ENCODE peak calls at places on chromosomes 3 and 15, in seven cellular contexts. One of them, this sample, is unnamed.

GRCh38 chr3:39000008-39000450 is 51.7 kb downstream of the SCN11A start:
- DNase-seq in CD8-positive, alpha-beta T cell: no peak
- DNase-seq in trophoblast cell: peak; percentile 73
- DNase-seq in breast epithelium: no peak
- DNase-seq in CD8-positive, alpha-beta memory T cell: no peak
- DNase-seq in HepG2: peak; percentile 60
- DNase-seq in fibroblast of the aortic adventitia: peak; percentile 79
- DNase-seq in this sample: no peak

GRCh38 chr15:82852906-82853635 is 43.6 kb downstream of the WHAMM start:
- DNase-seq in trophoblast cell: no peak
- DNase-seq in HepG2: no peak
- DNase-seq in CD8-positive, alpha-beta T cell: no peak
- DNase-seq in fibroblast of the aortic adventitia: no peak
- DNase-seq in CD8-positive, alpha-beta memory T cell: no peak
- DNase-seq in breast epithelium: no peak
- DNase-seq in this sample: no peak

GRCh38 chr3:14793126-14793857 is 25.5 kb upstream of the FGD5 start:
- DNase-seq in fibroblast of the aortic adventitia: peak; percentile 25
- DNase-seq in HepG2: no peak
- DNase-seq in CD8-positive, alpha-beta memory T cell: no peak
- DNase-seq in CD8-positive, alpha-beta T cell: no peak
- DNase-seq in trophoblast cell: peak; percentile 68
- DNase-seq in breast epithelium: no peak
- DNase-seq in this sample: no peak

GRCh38 chr3:77887611-77888010 is 847.7 kb downstream of the ROBO2 start:
- DNase-seq in breast epithelium: no peak
- DNase-seq in CD8-positive, alpha-beta T cell: no peak
- DNase-seq in CD8-positive, alpha-beta memory T cell: no peak
- DNase-seq in fibroblast of the aortic adventitia: no peak
- DNase-seq in trophoblast cell: no peak
- DNase-seq in HepG2: no peak
- DNase-seq in this sample: no peak

GRCh38 chr15:98776607-98777281 is 128.4 kb downstream of the IGF1R start:
- DNase-seq in CD8-positive, alpha-beta memory T cell: no peak
- DNase-seq in breast epithelium: no peak
- DNase-seq in CD8-positive, alpha-beta T cell: peak; percentile 20
- DNase-seq in fibroblast of the aortic adventitia: peak; percentile 72
- DNase-seq in HepG2: peak; percentile 78
- DNase-seq in trophoblast cell: no peak
- DNase-seq in this sample: no peak

GRCh38 chr3:174295336-174295735 is 563.8 kb upstream of the NAALADL2 start:
- DNase-seq in CD8-positive, alpha-beta T cell: no peak
- DNase-seq in breast epithelium: no peak
- DNase-seq in fibroblast of the aortic adventitia: no peak
- DNase-seq in HepG2: no peak
- DNase-seq in trophoblast cell: no peak
- DNase-seq in CD8-positive, alpha-beta memory T cell: no peak
- DNase-seq in this sample: no peak

GRCh38 chr15:80105193-80105984 is 45.9 kb downstream of the ZFAND6 start:
- DNase-seq in CD8-positive, alpha-beta T cell: no peak
- DNase-seq in trophoblast cell: no peak
- DNase-seq in CD8-positive, alpha-beta memory T cell: no peak
- DNase-seq in fibroblast of the aortic adventitia: peak; percentile 65
- DNase-seq in breast epithelium: no peak
- DNase-seq in HepG2: no peak
- DNase-seq in this sample: peak; percentile 9

GRCh38 chr15:35514759-35515158 is 31.2 kb downstream of the DPH6 start:
- DNase-seq in CD8-positive, alpha-beta memory T cell: no peak
- DNase-seq in HepG2: no peak
- DNase-seq in CD8-positive, alpha-beta T cell: no peak
- DNase-seq in trophoblast cell: peak; percentile 4
- DNase-seq in breast epithelium: no peak
- DNase-seq in fibroblast of the aortic adventitia: peak; percentile 69
- DNase-seq in this sample: no peak

GRCh38 chr15:39667382-39668127 is 86.7 kb downstream of the THBS1 start:
- DNase-seq in trophoblast cell: no peak
- DNase-seq in CD8-positive, alpha-beta memory T cell: no peak
- DNase-seq in HepG2: no peak
- DNase-seq in fibroblast of the aortic adventitia: no peak
- DNase-seq in CD8-positive, alpha-beta T cell: no peak
- DNase-seq in breast epithelium: no peak
- DNase-seq in this sample: no peak

GRCh38 chr3:63333815-63334214 is 55.7 kb downstream of the SYNPR start:
- DNase-seq in fibroblast of the aortic adventitia: peak; percentile 57
- DNase-seq in CD8-positive, alpha-beta T cell: no peak
- DNase-seq in CD8-positive, alpha-beta memory T cell: no peak
- DNase-seq in breast epithelium: no peak
- DNase-seq in trophoblast cell: peak; percentile 34
- DNase-seq in HepG2: no peak
- DNase-seq in this sample: no peak

GRCh38 chr3:52845157-52845556 is 10.3 kb upstream of the MUSTN1 start:
- DNase-seq in fibroblast of the aortic adventitia: peak; percentile 77
- DNase-seq in breast epithelium: no peak
- DNase-seq in CD8-positive, alpha-beta T cell: no peak
- DNase-seq in CD8-positive, alpha-beta memory T cell: no peak
- DNase-seq in HepG2: peak; percentile 83
- DNase-seq in trophoblast cell: no peak
- DNase-seq in this sample: no peak

GRCh38 chr15:99076555-99077308 is 28.1 kb upstream of the SYNM start:
- DNase-seq in fibroblast of the aortic adventitia: peak; percentile 90
- DNase-seq in breast epithelium: peak; percentile 62
- DNase-seq in trophoblast cell: peak; percentile 87
- DNase-seq in CD8-positive, alpha-beta memory T cell: peak; percentile 5
- DNase-seq in HepG2: peak; percentile 67
- DNase-seq in CD8-positive, alpha-beta T cell: peak; percentile 39
- DNase-seq in this sample: peak; percentile 43

GRCh38 chr3:64082917-64083587 is 59.8 kb upstream of the PSMD6 start:
- DNase-seq in CD8-positive, alpha-beta T cell: no peak
- DNase-seq in CD8-positive, alpha-beta memory T cell: no peak
- DNase-seq in fibroblast of the aortic adventitia: no peak
- DNase-seq in trophoblast cell: no peak
- DNase-seq in HepG2: no peak
- DNase-seq in breast epithelium: no peak
- DNase-seq in this sample: no peak

GRCh38 chr3:194986208-194987043 is 284.5 kb downstream of the XXYLT1 start:
- DNase-seq in CD8-positive, alpha-beta memory T cell: no peak
- DNase-seq in fibroblast of the aortic adventitia: peak; percentile 17
- DNase-seq in CD8-positive, alpha-beta T cell: no peak
- DNase-seq in breast epithelium: no peak
- DNase-seq in trophoblast cell: peak; percentile 43
- DNase-seq in HepG2: peak; percentile 25
- DNase-seq in this sample: no peak

GRCh38 chr3:127889461-127889863 is 25.6 kb upstream of the KBTBD12 start:
- DNase-seq in CD8-positive, alpha-beta T cell: no peak
- DNase-seq in fibroblast of the aortic adventitia: peak; percentile 78
- DNase-seq in HepG2: no peak
- DNase-seq in CD8-positive, alpha-beta memory T cell: no peak
- DNase-seq in breast epithelium: no peak
- DNase-seq in trophoblast cell: peak; percentile 85
- DNase-seq in this sample: peak; percentile 90

GRCh38 chr15:93063292-93063671 is 25.7 kb downstream of the RGMA start:
- DNase-seq in fibroblast of the aortic adventitia: no peak
- DNase-seq in CD8-positive, alpha-beta T cell: no peak
- DNase-seq in HepG2: no peak
- DNase-seq in CD8-positive, alpha-beta memory T cell: no peak
- DNase-seq in trophoblast cell: peak; percentile 98
- DNase-seq in breast epithelium: no peak
- DNase-seq in this sample: no peak

GRCh38 chr15:85689729-85690128 is 105.0 kb downstream of the KLHL25 start:
- DNase-seq in fibroblast of the aortic adventitia: peak; percentile 58
- DNase-seq in HepG2: no peak
- DNase-seq in breast epithelium: no peak
- DNase-seq in CD8-positive, alpha-beta memory T cell: peak; percentile 47
- DNase-seq in trophoblast cell: no peak
- DNase-seq in CD8-positive, alpha-beta T cell: peak; percentile 70
- DNase-seq in this sample: peak; percentile 51

GRCh38 chr3:63995056-63995576 is 28.2 kb downstream of the PSMD6 start:
- DNase-seq in breast epithelium: no peak
- DNase-seq in CD8-positive, alpha-beta T cell: no peak
- DNase-seq in trophoblast cell: no peak
- DNase-seq in HepG2: no peak
- DNase-seq in fibroblast of the aortic adventitia: no peak
- DNase-seq in CD8-positive, alpha-beta memory T cell: no peak
- DNase-seq in this sample: no peak

GRCh38 chr3:49673715-49674490 is at the start of gene APEH:
- DNase-seq in trophoblast cell: peak; percentile 98
- DNase-seq in CD8-positive, alpha-beta T cell: peak; percentile 96
- DNase-seq in fibroblast of the aortic adventitia: peak; percentile 97
- DNase-seq in breast epithelium: peak; percentile 93
- DNase-seq in CD8-positive, alpha-beta memory T cell: peak; percentile 94
- DNase-seq in HepG2: peak; percentile 96
- DNase-seq in this sample: peak; percentile 91

GRCh38 chr3:56423537-56424209 is 44.6 kb downstream of the ERC2 start:
- DNase-seq in CD8-positive, alpha-beta memory T cell: no peak
- DNase-seq in trophoblast cell: no peak
- DNase-seq in breast epithelium: no peak
- DNase-seq in fibroblast of the aortic adventitia: no peak
- DNase-seq in HepG2: no peak
- DNase-seq in CD8-positive, alpha-beta T cell: no peak
- DNase-seq in this sample: no peak

GRCh38 chr3:156812521-156813335 is 13.4 kb upstream of the LEKR1 start:
- DNase-seq in fibroblast of the aortic adventitia: no peak
- DNase-seq in CD8-positive, alpha-beta T cell: no peak
- DNase-seq in CD8-positive, alpha-beta memory T cell: no peak
- DNase-seq in breast epithelium: no peak
- DNase-seq in trophoblast cell: peak; percentile 22
- DNase-seq in HepG2: peak; percentile 82
- DNase-seq in this sample: no peak

GRCh38 chr3:73052857-73053256 is 8.6 kb upstream of the EBLN2 start:
- DNase-seq in trophoblast cell: no peak
- DNase-seq in fibroblast of the aortic adventitia: no peak
- DNase-seq in CD8-positive, alpha-beta T cell: no peak
- DNase-seq in HepG2: no peak
- DNase-seq in CD8-positive, alpha-beta memory T cell: no peak
- DNase-seq in breast epithelium: no peak
- DNase-seq in this sample: no peak

GRCh38 chr3:125150525-125151436 is 61.8 kb downstream of the SLC12A8 start:
- DNase-seq in CD8-positive, alpha-beta memory T cell: peak; percentile 26
- DNase-seq in HepG2: peak; percentile 53
- DNase-seq in fibroblast of the aortic adventitia: peak; percentile 51
- DNase-seq in trophoblast cell: peak; percentile 87
- DNase-seq in breast epithelium: no peak
- DNase-seq in CD8-positive, alpha-beta T cell: peak; percentile 53
- DNase-seq in this sample: no peak

GRCh38 chr3:153599685-153600084 is 437.7 kb downstream of the RAP2B start:
- DNase-seq in trophoblast cell: peak; percentile 6
- DNase-seq in CD8-positive, alpha-beta T cell: no peak
- DNase-seq in HepG2: peak; percentile 76
- DNase-seq in breast epithelium: no peak
- DNase-seq in CD8-positive, alpha-beta memory T cell: no peak
- DNase-seq in fibroblast of the aortic adventitia: peak; percentile 92
- DNase-seq in this sample: peak; percentile 87

GRCh38 chr15:49855917-49856637 is 235.2 kb downstream of the DTWD1 start:
- DNase-seq in trophoblast cell: peak; percentile 97
- DNase-seq in fibroblast of the aortic adventitia: peak; percentile 100
- DNase-seq in HepG2: no peak
- DNase-seq in breast epithelium: no peak
- DNase-seq in CD8-positive, alpha-beta memory T cell: no peak
- DNase-seq in CD8-positive, alpha-beta T cell: no peak
- DNase-seq in this sample: peak; percentile 97

GRCh38 chr3:66450389-66451022 is 50.3 kb downstream of the LRIG1 start:
- DNase-seq in trophoblast cell: no peak
- DNase-seq in HepG2: no peak
- DNase-seq in CD8-positive, alpha-beta T cell: no peak
- DNase-seq in breast epithelium: no peak
- DNase-seq in CD8-positive, alpha-beta memory T cell: no peak
- DNase-seq in fibroblast of the aortic adventitia: peak; percentile 89
- DNase-seq in this sample: no peak

GRCh38 chr15:88911766-88912118 is 1.4 kb downstream of the MFGE8 start:
- DNase-seq in HepG2: no peak
- DNase-seq in trophoblast cell: no peak
- DNase-seq in breast epithelium: no peak
- DNase-seq in fibroblast of the aortic adventitia: no peak
- DNase-seq in CD8-positive, alpha-beta T cell: no peak
- DNase-seq in CD8-positive, alpha-beta memory T cell: no peak
- DNase-seq in this sample: no peak
- H3K4me3 ChIP-seq in HepG2: peak overlapping the region; percentile 46
- H3K4me3 ChIP-seq in trophoblast cell: peak overlapping the region; percentile 92
- H3K4me3 ChIP-seq in breast epithelium: peak overlapping the region; percentile 98
- H3K4me3 ChIP-seq in fibroblast of the aortic adventitia: peak overlapping the region; percentile 77
- H3K4me3 ChIP-seq in CD8-positive, alpha-beta T cell: no peak overlapping the region
- H3K4me3 ChIP-seq in CD8-positive, alpha-beta memory T cell: no peak overlapping the region
- H3K4me3 ChIP-seq in this sample: peak overlapping the region; percentile 62

GRCh38 chr3:13006216-13006990 is 66.8 kb downstream of the IQSEC1 start:
- DNase-seq in CD8-positive, alpha-beta T cell: no peak
- DNase-seq in HepG2: no peak
- DNase-seq in fibroblast of the aortic adventitia: no peak
- DNase-seq in CD8-positive, alpha-beta memory T cell: no peak
- DNase-seq in trophoblast cell: no peak
- DNase-seq in breast epithelium: no peak
- DNase-seq in this sample: no peak
- H3K4me3 ChIP-seq in CD8-positive, alpha-beta T cell: no peak overlapping the region
- H3K4me3 ChIP-seq in HepG2: no peak overlapping the region
- H3K4me3 ChIP-seq in fibroblast of the aortic adventitia: no peak overlapping the region
- H3K4me3 ChIP-seq in CD8-positive, alpha-beta memory T cell: no peak overlapping the region
- H3K4me3 ChIP-seq in trophoblast cell: no peak overlapping the region
- H3K4me3 ChIP-seq in breast epithelium: no peak overlapping the region
- H3K4me3 ChIP-seq in this sample: no peak overlapping the region

GRCh38 chr3:187005827-187006481 is 75.6 kb downstream of the ST6GAL1 start:
- DNase-seq in breast epithelium: no peak
- DNase-seq in CD8-positive, alpha-beta T cell: no peak
- DNase-seq in fibroblast of the aortic adventitia: no peak
- DNase-seq in trophoblast cell: no peak
- DNase-seq in CD8-positive, alpha-beta memory T cell: no peak
- DNase-seq in HepG2: no peak
- DNase-seq in this sample: no peak
- H3K4me3 ChIP-seq in breast epithelium: no peak overlapping the region
- H3K4me3 ChIP-seq in CD8-positive, alpha-beta T cell: no peak overlapping the region
- H3K4me3 ChIP-seq in fibroblast of the aortic adventitia: no peak overlapping the region
- H3K4me3 ChIP-seq in trophoblast cell: no peak overlapping the region
- H3K4me3 ChIP-seq in CD8-positive, alpha-beta memory T cell: no peak overlapping the region
- H3K4me3 ChIP-seq in HepG2: no peak overlapping the region
- H3K4me3 ChIP-seq in this sample: no peak overlapping the region

GRCh38 chr15:63052128-63052826 is 9.7 kb downstream of the TPM1 start:
- DNase-seq in trophoblast cell: no peak
- DNase-seq in breast epithelium: no peak
- DNase-seq in HepG2: no peak
- DNase-seq in CD8-positive, alpha-beta memory T cell: no peak
- DNase-seq in fibroblast of the aortic adventitia: no peak
- DNase-seq in CD8-positive, alpha-beta T cell: no peak
- DNase-seq in this sample: no peak

GRCh38 chr15:63054281-63054683 is 11.7 kb downstream of the TPM1 start:
- DNase-seq in breast epithelium: no peak
- DNase-seq in fibroblast of the aortic adventitia: no peak
- DNase-seq in CD8-positive, alpha-beta memory T cell: no peak
- DNase-seq in HepG2: no peak
- DNase-seq in trophoblast cell: no peak
- DNase-seq in CD8-positive, alpha-beta T cell: no peak
- DNase-seq in this sample: no peak

GRCh38 chr15:63051701-63052066 is 9.1 kb downstream of the TPM1 start:
- DNase-seq in trophoblast cell: no peak
- DNase-seq in breast epithelium: no peak
- DNase-seq in fibroblast of the aortic adventitia: no peak
- DNase-seq in CD8-positive, alpha-beta T cell: no peak
- DNase-seq in CD8-positive, alpha-beta memory T cell: no peak
- DNase-seq in HepG2: no peak
- DNase-seq in this sample: no peak

GRCh38 chr15:63054985-63055384 is 12.4 kb downstream of the TPM1 start:
- DNase-seq in CD8-positive, alpha-beta T cell: no peak
- DNase-seq in HepG2: no peak
- DNase-seq in CD8-positive, alpha-beta memory T cell: no peak
- DNase-seq in fibroblast of the aortic adventitia: no peak
- DNase-seq in breast epithelium: no peak
- DNase-seq in trophoblast cell: no peak
- DNase-seq in this sample: no peak

GRCh38 chr15:63052961-63053698 is 10.6 kb downstream of the TPM1 start:
- DNase-seq in CD8-positive, alpha-beta memory T cell: no peak
- DNase-seq in trophoblast cell: peak; percentile 61
- DNase-seq in CD8-positive, alpha-beta T cell: no peak
- DNase-seq in fibroblast of the aortic adventitia: peak; percentile 67
- DNase-seq in HepG2: peak; percentile 84
- DNase-seq in breast epithelium: peak; percentile 70
- DNase-seq in this sample: no peak
- H3K4me3 ChIP-seq in CD8-positive, alpha-beta memory T cell: no peak overlapping the region
- H3K4me3 ChIP-seq in trophoblast cell: no peak overlapping the region
- H3K4me3 ChIP-seq in CD8-positive, alpha-beta T cell: no peak overlapping the region
- H3K4me3 ChIP-seq in fibroblast of the aortic adventitia: no peak overlapping the region
- H3K4me3 ChIP-seq in HepG2: no peak overlapping the region
- H3K4me3 ChIP-seq in breast epithelium: peak overlapping the region; percentile 31
- H3K4me3 ChIP-seq in this sample: no peak overlapping the region